ENCODE peak calls at places on chromosomes 11 and 22, in ten cellular contexts. W is Peyer's patch, I is A549, P is breast epithelium, Z is testis, S is transverse colon, N is heart left ventricle, L is right lobe of liver, T is K562, D is tibial nerve. U is an unnamed sample.
A peak's percentile ranks its signal among the peaks of the same experiment; 100 is the strongest.

GRCh38 chr11:134313821-134314607 is 17.8 kb upstream of the GLB1L2 start:
- DNase-seq in W (no peak), I (no peak), P (no peak), Z (no peak), S (no peak), N (no peak), L (no peak), T (no peak), D (no peak), U (no peak)

GRCh38 chr22:43829904-43830851 is 18.1 kb upstream of the EFCAB6 start:
- DNase-seq in W (peak; percentile 56), I (no peak), P (no peak), Z (peak; percentile 39), S (no peak), N (peak; percentile 80), L (peak; percentile 69), T (no peak), D (peak; percentile 79), U (no peak)

GRCh38 chr22:46377566-46378498 is 42.3 kb downstream of the TRMU start:
- DNase-seq in W (peak; percentile 89), I (peak; percentile 92), P (peak; percentile 76), Z (no peak), S (peak; percentile 81), N (peak; percentile 54), L (peak; percentile 87), T (peak; percentile 21), D (no peak), U (peak; percentile 91)

GRCh38 chr11:17077240-17077519 is 287 bp downstream of the RPS13 start:
- DNase-seq in W (no peak), I (peak; percentile 15), P (no peak), Z (no peak), S (no peak), N (no peak), L (no peak), T (no peak), D (no peak), U (no peak)

GRCh38 chr11:128549256-128549944 is 38.0 kb downstream of the ETS1 start:
- DNase-seq in W (no peak), I (no peak), P (no peak), Z (peak; percentile 71), S (peak; percentile 31), N (peak; percentile 86), L (peak; percentile 46), T (no peak), D (peak; percentile 50), U (no peak)

GRCh38 chr22:48357196-48357595 is 1470.5 kb downstream of the BRD1 start:
- DNase-seq in W (no peak), I (no peak), P (no peak), Z (no peak), S (no peak), N (no peak), L (no peak), T (no peak), D (no peak), U (no peak)

GRCh38 chr11:129819237-129819636 is 3.6 kb downstream of the TMEM45B start:
- DNase-seq in W (no peak), I (no peak), P (no peak), Z (no peak), S (no peak), N (no peak), L (no peak), T (no peak), D (no peak), U (no peak)

GRCh38 chr11:469684-470667 is 19.9 kb downstream of the PTDSS2 start:
- DNase-seq in W (peak; percentile 68), I (peak; percentile 67), P (peak; percentile 71), Z (peak; percentile 81), S (peak; percentile 62), N (peak; percentile 69), L (peak; percentile 77), T (no peak), D (peak; percentile 63), U (peak; percentile 84)

GRCh38 chr11:122287401-122287800 is 171.4 kb upstream of the BLID start:
- DNase-seq in W (no peak), I (no peak), P (no peak), Z (no peak), S (no peak), N (no peak), L (no peak), T (no peak), D (no peak), U (no peak)

GRCh38 chr11:103964390-103964789 is 72.0 kb upstream of the DDI1 start:
- DNase-seq in W (no peak), I (no peak), P (no peak), Z (no peak), S (no peak), N (no peak), L (no peak), T (no peak), D (no peak), U (no peak)

GRCh38 chr11:16749666-16750065 is 11.2 kb downstream of the C11orf58 start:
- DNase-seq in W (no peak), I (no peak), P (no peak), Z (no peak), S (no peak), N (no peak), L (no peak), T (no peak), D (no peak), U (no peak)

GRCh38 chr22:38518620-38519019 is 12.5 kb upstream of the DDX17 start:
- DNase-seq in W (no peak), I (no peak), P (no peak), Z (no peak), S (peak; percentile 64), N (no peak), L (no peak), T (no peak), D (no peak), U (no peak)

GRCh38 chr11:89177691-89178231 is at the start of gene TYR:
- DNase-seq in W (no peak), I (no peak), P (no peak), Z (no peak), S (no peak), N (no peak), L (no peak), T (no peak), D (no peak), U (no peak)

GRCh38 chr22:27624042-27624441 is 177.5 kb downstream of the MN1 start:
- DNase-seq in W (no peak), I (no peak), P (no peak), Z (no peak), S (no peak), N (no peak), L (no peak), T (no peak), D (no peak), U (no peak)

GRCh38 chr11:117610901-117611300 is 186.1 kb downstream of the DSCAML1 start:
- DNase-seq in W (no peak), I (no peak), P (no peak), Z (no peak), S (no peak), N (no peak), L (no peak), T (no peak), D (no peak), U (no peak)

GRCh38 chr11:65793144-65793581 is 6.3 kb downstream of the OVOL1 start:
- DNase-seq in W (peak; percentile 84), I (no peak), P (peak; percentile 87), Z (no peak), S (peak; percentile 88), N (peak; percentile 49), L (peak; percentile 76), T (no peak), D (no peak), U (peak; percentile 78)

GRCh38 chr22:30940655-30941362 is 27.8 kb downstream of the MORC2 start:
- DNase-seq in W (no peak), I (no peak), P (no peak), Z (no peak), S (no peak), N (no peak), L (no peak), T (no peak), D (no peak), U (no peak)

GRCh38 chr11:125886997-125887372 is 483 bp upstream of the HYLS1 start:
- DNase-seq in W (peak; percentile 65), I (no peak), P (no peak), Z (peak; percentile 74), S (peak; percentile 34), N (peak; percentile 73), L (peak; percentile 48), T (no peak), D (peak; percentile 11), U (peak; percentile 42)

DNA sequence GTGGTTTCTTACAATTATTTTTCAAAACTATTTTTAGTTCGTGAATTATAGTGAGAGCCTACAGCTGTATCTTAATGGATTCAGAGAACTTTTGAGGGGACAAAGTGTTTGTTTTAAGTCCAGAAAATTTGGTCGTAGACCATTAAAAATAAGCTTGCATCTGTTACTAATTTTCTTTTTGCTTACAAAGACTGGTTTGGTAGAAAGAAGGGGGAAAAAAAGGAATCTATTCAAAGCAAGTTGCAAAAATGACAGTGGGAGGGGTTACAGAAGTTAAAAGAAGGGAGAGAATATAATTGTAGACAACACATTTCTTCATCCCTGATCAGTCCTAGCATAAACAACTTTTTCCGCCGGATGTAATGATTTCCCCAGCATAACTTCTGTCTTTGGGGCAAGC is 72.1 kb downstream of the AMOTL1 start:
- DNase-seq in W (no peak), I (no peak), P (no peak), Z (no peak), S (no peak), N (no peak), L (no peak), T (no peak), D (no peak), U (no peak)
- TF ChIP-seq CTCF in W (no peak), I (no peak), P (no peak), Z (no peak), S (no peak), N (no peak), L (no peak), T (no peak), D (no peak), U (no peak)

GRCh38 chr11:64400096-64400495 is 41.1 kb downstream of the RPS6KA4 start:
- DNase-seq in W (no peak), I (no peak), P (no peak), Z (no peak), S (no peak), N (no peak), L (no peak), T (peak; percentile 42), D (no peak), U (no peak)
- H3K4me1 ChIP-seq in W (no peaks in the 10 kb centered on the region), I (peaks cover 8% of the 10 kb centered on the region), P (no peaks in the 10 kb centered on the region), Z (peaks cover 9% of the 10 kb centered on the region), S (no peaks in the 10 kb centered on the region), N (peaks cover 14% of the 10 kb centered on the region), L (no peaks in the 10 kb centered on the region), T (peaks cover 8% of the 10 kb centered on the region), D (peaks cover 7% of the 10 kb centered on the region), U (peaks cover 6% of the 10 kb centered on the region)

GRCh38 chr11:124746621-124747243 is 5.3 kb downstream of the VSIG2 start:
- DNase-seq in W (peak; percentile 96), I (peak; percentile 85), P (peak; percentile 81), Z (peak; percentile 62), S (peak; percentile 94), N (peak; percentile 89), L (peak; percentile 90), T (peak; percentile 73), D (peak; percentile 40), U (peak; percentile 94)
- TF ChIP-seq POLR2A in W (peak; percentile 92), I (no peak), P (no peak), Z (no peak), S (peak; percentile 92), N (no peak), L (peak; percentile 65), T (no peak), D (no peak), U (peak; percentile 81)

DNA sequence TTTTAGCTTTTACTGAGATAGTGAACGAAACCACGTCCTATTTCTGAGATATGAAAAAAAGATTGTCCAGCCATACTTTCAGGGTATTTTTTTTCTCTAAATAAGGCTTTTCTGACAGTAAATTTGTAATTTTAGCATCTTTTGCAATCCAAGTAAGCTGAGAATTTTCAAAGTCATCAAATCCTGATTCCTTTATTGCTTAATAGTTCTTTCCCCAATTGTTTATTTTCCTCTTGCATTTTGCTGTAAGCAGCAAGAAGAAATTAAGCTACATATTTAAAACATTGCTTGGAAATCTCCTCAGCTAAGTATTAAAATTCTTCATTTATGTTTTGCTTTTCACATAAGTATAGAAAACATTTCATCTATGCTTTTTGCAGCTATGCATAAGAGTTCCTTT is 493.3 kb upstream of the CCDC179 start:
- DNase-seq in W (no peak), I (no peak), P (no peak), Z (no peak), S (no peak), N (no peak), L (no peak), T (no peak), D (no peak), U (no peak)
- TF ChIP-seq CTCF in W (no peak), I (no peak), P (no peak), Z (no peak), S (no peak), N (no peak), L (no peak), T (no peak), D (no peak), U (no peak)

U was measured in upper lobe of left lung.